ENCODE peak calls at places on chromosomes 3 and 15, in five cellular contexts. T, N, B, Q and X are unnamed samples.

GRCh38 chr15:78685925-78686324 is 44.9 kb upstream of the CHRNB4 start:
- DNase-seq in T (no peak), N (no peak), B (no peak), Q (peak), X (no peak)

GRCh38 chr3:134874737-134875413 is 79.8 kb downstream of the EPHB1 start:
- DNase-seq in N (no peak), Q (no peak), B (no peak), T (no peak), X (no peak)

GRCh38 chr15:70324001-70324974 is 226.6 kb upstream of the TLE3 start:
- DNase-seq in T (no peak), B (peak), Q (peak), N (peak), X (no peak)

GRCh38 chr15:32869814-32870213 is 152.0 kb downstream of the GREM1 start:
- DNase-seq in T (no peak), B (no peak), Q (no peak), N (no peak), X (no peak)

GRCh38 chr3:63899997-63900396 is 12.2 kb downstream of the SCAANT1 start:
- DNase-seq in T (no peak), N (no peak), B (no peak), Q (no peak), X (no peak)

GRCh38 chr15:64893481-64894394 is 18.0 kb upstream of the ANKDD1A start:
- DNase-seq in T (peak), Q (peak), B (peak), N (peak), X (peak)

GRCh38 chr15:38378162-38378560 is 75.8 kb upstream of the FAM98B start:
- DNase-seq in B (peak), N (peak), Q (no peak), T (peak), X (peak)

GRCh38 chr3:42689421-42690014 is 4.2 kb downstream of the KLHL40 start:
- DNase-seq in Q (peak), N (no peak), T (no peak), B (no peak), X (no peak)

DNA sequence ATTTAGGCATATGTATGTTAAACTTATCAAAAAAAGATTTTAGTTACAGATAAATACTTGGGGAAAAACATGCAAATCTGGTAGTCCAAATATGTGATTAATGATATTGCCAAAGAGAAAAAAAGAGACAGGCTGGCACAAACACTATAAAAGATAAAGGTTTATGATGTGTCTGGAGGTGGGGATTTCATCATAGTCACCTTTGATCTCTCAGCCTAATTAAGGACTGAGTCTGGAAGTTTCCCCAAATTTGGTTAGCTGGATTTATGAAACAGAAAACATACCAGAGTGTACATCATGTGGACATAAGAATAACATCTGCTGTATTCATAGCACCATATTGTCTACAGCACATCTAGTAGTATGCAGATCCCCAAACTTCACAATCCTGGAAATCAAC is 157.0 kb downstream of the FGF12 start:
- DNase-seq in N (no peak), Q (no peak), B (no peak), T (no peak), X (no peak)
- TF ChIP-seq CTCF in N (no peak), Q (no peak), B (no peak), T (no peak), X (no peak)

DNA sequence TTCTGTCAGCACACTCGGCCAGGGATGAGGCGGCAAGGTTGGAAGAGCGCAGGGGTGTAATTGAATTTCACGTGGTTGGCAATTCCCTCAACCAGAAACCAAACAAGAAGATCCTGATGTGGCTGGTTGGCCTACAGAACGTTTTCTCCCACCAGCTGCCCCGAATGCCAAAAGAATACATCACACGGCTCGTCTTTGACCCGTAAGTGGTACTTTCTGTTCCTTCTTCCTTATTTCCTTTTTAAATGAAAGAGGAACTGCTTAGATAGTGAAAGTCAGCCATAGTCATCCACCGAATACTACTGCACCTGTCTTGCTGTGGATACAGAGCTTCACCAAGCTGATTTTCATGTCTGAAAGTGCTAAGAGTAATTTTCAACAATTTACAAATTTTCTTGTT is 60.1 kb downstream of the SGO1 start:
- DNase-seq in N (no peak), Q (no peak), T (no peak), B (no peak), X (no peak)
- H3K4me3 ChIP-seq in N (no peak), Q (no peak), T (no peak), B (no peak), X (no peak)

DNA sequence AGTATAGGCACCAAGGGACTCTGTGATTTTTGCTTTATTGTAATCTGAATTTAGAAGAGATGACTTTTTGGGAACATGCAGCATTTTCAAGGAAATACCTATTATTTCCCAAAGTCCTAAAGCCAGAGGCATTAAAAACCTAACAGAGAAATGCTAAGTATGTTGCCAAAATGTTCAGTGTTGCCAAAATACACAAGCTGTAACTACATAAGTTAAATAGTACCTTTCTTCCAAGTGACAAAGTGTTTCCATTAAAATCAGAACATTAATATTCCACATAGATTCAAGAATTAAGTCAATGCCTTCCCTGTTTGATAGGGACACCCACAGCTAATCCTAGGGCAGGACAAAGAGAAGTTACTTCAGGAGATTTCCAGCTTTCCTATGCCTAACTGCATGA is 42.0 kb downstream of the MKRN2 start:
- DNase-seq in B (no peak), T (no peak), N (no peak), Q (no peak), X (no peak)
- H3K27ac ChIP-seq in B (no peak), T (peak), N (no peak), Q (no peak), X (no peak)

DNA sequence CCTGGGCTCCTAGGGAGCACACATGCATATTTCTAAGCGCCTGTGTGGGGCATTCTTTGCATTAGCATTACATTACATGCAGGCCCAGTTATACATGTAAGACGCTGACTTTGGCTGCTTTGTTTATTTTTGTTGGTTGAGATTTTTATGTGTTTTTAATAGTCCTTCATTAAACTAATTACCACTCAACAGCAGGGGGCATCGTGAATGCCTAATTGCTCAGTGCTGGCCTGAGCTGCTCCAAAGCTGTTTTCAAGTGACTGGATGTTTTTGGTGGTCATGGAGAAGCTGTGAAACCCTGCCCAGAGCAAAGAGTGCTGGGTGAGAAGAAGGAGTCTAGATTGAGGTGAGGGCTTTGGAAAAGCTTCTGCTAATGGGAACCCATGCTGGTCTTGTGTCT is 41.5 kb downstream of the GPD1L start:
- DNase-seq in Q (no peak), T (no peak), N (no peak), B (no peak), X (no peak)
- TF ChIP-seq CTCF in Q (peak), T (peak), N (no peak), B (no peak), X (peak)

GRCh38 chr3:155872904-155873646 is 2.6 kb downstream of the GMPS start:
- DNase-seq in T (no peak), N (no peak), Q (no peak), B (no peak), X (no peak)
- H3K4me3 ChIP-seq in T (no peak), N (no peak), Q (peak), B (no peak), X (no peak)

GRCh38 chr3:185215873-185216586 is 37.8 kb downstream of the EHHADH start:
- DNase-seq in B (no peak), Q (no peak), T (no peak), N (no peak), X (peak)
- H3K27ac ChIP-seq in B (no peak), Q (no peak), T (peak), N (peak), X (peak)

DNA sequence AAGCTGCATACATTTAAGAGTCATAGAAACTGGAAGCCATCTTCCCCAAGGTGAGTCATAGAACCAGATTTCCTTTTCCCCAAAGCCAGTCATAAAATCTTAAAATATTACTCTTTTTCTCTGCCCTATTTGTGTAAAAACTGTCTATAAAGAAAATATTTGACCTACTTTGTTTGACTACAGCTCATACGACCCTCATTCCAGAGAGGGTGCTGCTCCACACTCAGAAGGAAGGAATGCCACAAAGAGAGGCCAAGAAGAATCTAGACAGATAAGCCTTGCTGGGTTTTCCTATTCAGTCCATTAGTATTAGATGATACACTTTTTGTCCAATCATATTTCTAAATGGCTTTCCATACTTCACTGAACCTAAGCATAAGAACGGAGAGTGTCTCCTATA is 671.6 kb upstream of the SGO1 start:
- DNase-seq in B (no peak), T (no peak), Q (no peak), N (no peak), X (no peak)
- TF ChIP-seq CTCF in B (no peak), T (no peak), Q (no peak), N (no peak), X (no peak)

GRCh38 chr3:158103956-158104338 is 2.3 kb downstream of the SHOX2 start:
- DNase-seq in N (no peak), Q (no peak), B (no peak), T (no peak), X (no peak)
- H3K4me3 ChIP-seq in N (peak), Q (no peak), B (no peak), T (no peak), X (no peak)